ENCODE peak calls at places on chromosomes 3 and 15, in six cellular contexts. P, L, J, W, I and C are unnamed samples.

GRCh38 chr3:50132421-50133282 is 22.5 kb upstream of the SEMA3F start:
- DNase-seq in P (no peak), L (no peak), J (no peak), W (no peak), I (no peak), C (no peak)

GRCh38 chr15:69668963-69669362 is 216.3 kb downstream of the RPLP1 start:
- DNase-seq in P (no peak), L (peak), J (no peak), W (peak), I (no peak), C (no peak)

GRCh38 chr3:4493008-4493930 is at the start of gene ITPR1:
- DNase-seq in P (peak), L (peak), J (peak), W (peak), I (peak), C (peak)

GRCh38 chr3:195823286-195823685 is 11.6 kb upstream of the MUC4 start:
- DNase-seq in P (no peak), L (no peak), J (no peak), W (no peak), I (no peak), C (no peak)

GRCh38 chr3:44892689-44893088 is 18.3 kb downstream of the TGM4 start:
- DNase-seq in P (no peak), L (no peak), J (no peak), W (no peak), I (no peak), C (no peak)

GRCh38 chr3:58529516-58530353 is 7.3 kb downstream of the ACOX2 start:
- DNase-seq in P (no peak), L (no peak), J (peak), W (no peak), I (no peak), C (no peak)

GRCh38 chr3:52798978-52799476 is 4.4 kb downstream of the ITIH3 start:
- DNase-seq in P (no peak), L (no peak), J (no peak), W (no peak), I (no peak), C (no peak)

GRCh38 chr15:85707519-85708338 is 87.0 kb downstream of the KLHL25 start:
- DNase-seq in P (no peak), L (peak), J (no peak), W (peak), I (no peak), C (no peak)

GRCh38 chr3:17579289-17580031 is 163.0 kb downstream of the TBC1D5 start:
- DNase-seq in P (no peak), L (no peak), J (no peak), W (peak), I (no peak), C (no peak)

GRCh38 chr3:60594025-60594424 is 657.2 kb downstream of the FHIT start:
- DNase-seq in P (peak), L (peak), J (peak), W (no peak), I (peak), C (peak)

GRCh38 chr3:42700366-42701288 is 2.0 kb downstream of the HHATL start:
- DNase-seq in P (no peak), L (no peak), J (peak), W (no peak), I (no peak), C (no peak)

GRCh38 chr15:38144921-38145320 is 107.7 kb upstream of the SPRED1 start:
- DNase-seq in P (no peak), L (no peak), J (no peak), W (no peak), I (no peak), C (no peak)

GRCh38 chr3:197957775-197958103 is 2.3 kb upstream of the LMLN start:
- DNase-seq in P (no peak), L (no peak), J (no peak), W (no peak), I (no peak), C (no peak)

GRCh38 chr3:160999268-160999667 is 105.9 kb downstream of the B3GALNT1 start:
- DNase-seq in P (no peak), L (no peak), J (no peak), W (no peak), I (no peak), C (no peak)

GRCh38 chr3:31466016-31466415 is 66.7 kb upstream of the STT3B start:
- DNase-seq in P (no peak), L (no peak), J (no peak), W (no peak), I (no peak), C (no peak)

GRCh38 chr15:63528138-63528659 is 23.8 kb downstream of the USP3 start:
- DNase-seq in P (no peak), L (no peak), J (no peak), W (no peak), I (no peak), C (no peak)
- H3K27ac ChIP-seq in P (no peak), L (no peak), J (no peak), W (no peak), I (no peak), C (no peak)

GRCh38 chr3:66068255-66068654 is 29.5 kb upstream of the MAGI1 start:
- DNase-seq in P (no peak), L (no peak), J (no peak), W (no peak), I (no peak), C (no peak)

DNA sequence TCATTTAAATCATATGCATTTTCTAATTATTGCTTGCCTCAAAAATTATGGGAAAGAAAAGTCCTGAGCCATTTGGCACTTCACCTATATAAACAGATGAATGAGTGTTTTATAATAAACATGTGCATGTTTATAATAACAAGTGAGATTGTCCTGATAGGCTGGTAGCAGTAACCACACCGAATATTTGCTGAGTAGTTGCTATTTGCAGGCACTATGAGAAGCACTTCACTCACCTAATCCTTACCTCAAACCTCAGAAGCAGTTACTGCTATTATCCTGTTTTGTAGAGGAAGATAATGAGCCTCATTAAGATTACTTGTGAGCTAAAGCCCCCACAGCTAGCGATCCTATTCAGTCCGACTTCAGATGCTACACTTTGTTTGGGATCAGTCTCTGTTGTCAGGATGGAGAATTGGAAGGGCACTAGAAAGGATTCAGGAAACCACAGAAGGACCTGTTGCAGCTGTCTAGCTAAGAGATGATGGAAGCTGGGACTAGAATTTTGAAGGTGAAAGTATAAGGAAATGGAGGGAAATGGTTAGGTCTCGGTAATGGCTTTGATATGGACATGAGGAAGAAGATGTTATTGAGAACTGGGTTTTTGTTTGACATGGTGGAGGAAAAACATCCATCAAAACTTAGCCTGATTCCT is 28.4 kb upstream of the MAGI1 start:
- DNase-seq in P (no peak), L (no peak), J (no peak), W (no peak), I (no peak), C (no peak)
- H3K27ac ChIP-seq in P (no peak), L (no peak), J (no peak), W (no peak), I (no peak), C (no peak)

GRCh38 chr3:29583861-29584260 is 303.0 kb downstream of the RBMS3 start:
- DNase-seq in P (no peak), L (no peak), J (no peak), W (no peak), I (no peak), C (no peak)

GRCh38 chr3:29587340-29587739 is 306.5 kb downstream of the RBMS3 start:
- DNase-seq in P (no peak), L (no peak), J (no peak), W (no peak), I (no peak), C (no peak)

GRCh38 chr3:29585368-29585767 is 304.5 kb downstream of the RBMS3 start:
- DNase-seq in P (no peak), L (no peak), J (no peak), W (no peak), I (no peak), C (no peak)

GRCh38 chr3:29581311-29581710 is 300.4 kb downstream of the RBMS3 start:
- DNase-seq in P (no peak), L (no peak), J (no peak), W (no peak), I (no peak), C (no peak)

DNA sequence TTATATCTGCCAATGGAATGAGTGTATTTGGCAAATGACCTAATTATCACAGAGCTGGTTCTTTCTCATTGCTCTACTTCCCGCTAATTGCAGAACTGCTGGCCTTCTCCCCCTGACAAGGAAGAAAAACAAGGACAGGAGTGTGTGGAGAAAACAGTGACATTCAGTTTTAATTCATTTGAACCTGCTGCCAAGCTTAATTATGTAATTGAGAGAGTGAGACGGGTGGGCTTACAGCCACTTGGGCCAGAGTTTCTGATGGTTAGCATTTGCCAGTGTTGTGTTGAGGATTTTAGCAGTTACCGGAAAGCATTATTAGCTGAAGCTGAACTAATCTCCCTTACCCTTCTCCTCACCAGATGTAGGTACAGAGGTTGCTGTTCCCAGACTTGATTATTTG is 301.4 kb downstream of the RBMS3 start:
- DNase-seq in P (no peak), L (no peak), J (no peak), W (no peak), I (no peak), C (no peak)
- H3K27ac ChIP-seq in P (no peak), L (peak), J (no peak), W (no peak), I (no peak), C (no peak)

DNA sequence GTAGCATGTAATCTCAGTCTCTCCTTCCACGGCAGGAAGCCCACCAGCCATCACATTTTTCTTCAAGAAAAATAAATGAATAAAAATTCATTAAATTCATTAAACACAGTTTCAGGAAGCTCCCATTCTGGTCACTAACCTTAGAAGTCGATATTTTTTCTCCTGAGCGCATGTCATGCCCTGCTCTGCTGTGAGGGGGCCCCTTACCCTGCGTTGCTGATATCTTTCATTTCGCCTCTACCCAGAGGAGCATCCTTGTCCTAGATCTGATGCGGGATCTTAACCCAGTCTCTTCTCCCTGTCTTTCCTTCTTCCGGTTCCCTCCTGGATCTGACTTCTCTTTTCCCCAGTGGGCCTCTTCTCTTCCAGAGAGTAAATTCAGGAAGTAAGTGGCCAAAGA is 1.3 kb upstream of the ILDR1 start:
- DNase-seq in P (no peak), L (no peak), J (no peak), W (no peak), I (no peak), C (no peak)
- H3K27ac ChIP-seq in P (no peak), L (no peak), J (no peak), W (no peak), I (no peak), C (no peak)